ENCODE peak calls at places on chromosome 7, in five cellular contexts. E, V, L, H and A are unnamed samples.

GRCh38 chr7:1418505-1419309 is 40.6 kb downstream of the MICALL2 start:
- DNase-seq in E (no peak), V (no peak), L (no peak), H (no peak), A (no peak)

GRCh38 chr7:99102809-99103690 is 40.9 kb downstream of the SMURF1 start:
- DNase-seq in E (no peak), V (no peak), L (no peak), H (no peak), A (no peak)

GRCh38 chr7:116500071-116500853 is 724 bp downstream of the CAV2 start:
- DNase-seq in E (peak; percentile 51), V (no peak), L (peak; percentile 49), H (peak; percentile 63), A (peak; percentile 61)

GRCh38 chr7:18276380-18276779 is 219.2 kb upstream of the HDAC9 start:
- DNase-seq in E (no peak), V (no peak), L (no peak), H (no peak), A (no peak)

GRCh38 chr7:16804674-16805439 is at the start of gene AGR2:
- DNase-seq in E (no peak), V (no peak), L (no peak), H (no peak), A (peak; percentile 69)

GRCh38 chr7:111357691-111358090 is 204.6 kb downstream of the IMMP2L start:
- DNase-seq in E (no peak), V (no peak), L (no peak), H (no peak), A (no peak)

GRCh38 chr7:75028299-75028698 is 45.3 kb downstream of the RCC1L start:
- DNase-seq in E (no peak), V (no peak), L (no peak), H (no peak), A (no peak)

GRCh38 chr7:151665363-151665762 is 145.7 kb upstream of the RHEB start:
- DNase-seq in E (peak; percentile 65), V (peak; percentile 70), L (peak; percentile 67), H (peak; percentile 79), A (no peak)

GRCh38 chr7:33050425-33051318 is 11.9 kb downstream of the NT5C3A start:
- DNase-seq in E (no peak), V (no peak), L (no peak), H (no peak), A (no peak)

GRCh38 chr7:123004931-123005330 is 9.4 kb upstream of the TAS2R16 start:
- DNase-seq in E (no peak), V (no peak), L (no peak), H (no peak), A (no peak)

GRCh38 chr7:75757298-75757676 is 14.7 kb downstream of the CCL26 start:
- DNase-seq in E (no peak), V (no peak), L (no peak), H (no peak), A (no peak)

GRCh38 chr7:785416-785815 is 46.9 kb upstream of the SUN1 start:
- DNase-seq in E (no peak), V (no peak), L (no peak), H (no peak), A (no peak)

GRCh38 chr7:99036531-99037175 is 107.3 kb downstream of the SMURF1 start:
- DNase-seq in E (no peak), V (peak; percentile 83), L (no peak), H (peak; percentile 76), A (no peak)

GRCh38 chr7:5388905-5389433 is 34.7 kb downstream of the TNRC18 start:
- DNase-seq in E (no peak), V (no peak), L (no peak), H (no peak), A (no peak)

GRCh38 chr7:47580811-47581331 is 1.0 kb downstream of the TNS3 start:
- DNase-seq in E (no peak), V (no peak), L (no peak), H (no peak), A (no peak)

GRCh38 chr7:55476071-55476803 is 96.1 kb downstream of the VOPP1 start:
- DNase-seq in E (no peak), V (no peak), L (no peak), H (no peak), A (no peak)

GRCh38 chr7:74544706-74545469 is 91.2 kb downstream of the GTF2IRD1 start:
- DNase-seq in E (no peak), V (no peak), L (no peak), H (no peak), A (peak; percentile 56)

DNA sequence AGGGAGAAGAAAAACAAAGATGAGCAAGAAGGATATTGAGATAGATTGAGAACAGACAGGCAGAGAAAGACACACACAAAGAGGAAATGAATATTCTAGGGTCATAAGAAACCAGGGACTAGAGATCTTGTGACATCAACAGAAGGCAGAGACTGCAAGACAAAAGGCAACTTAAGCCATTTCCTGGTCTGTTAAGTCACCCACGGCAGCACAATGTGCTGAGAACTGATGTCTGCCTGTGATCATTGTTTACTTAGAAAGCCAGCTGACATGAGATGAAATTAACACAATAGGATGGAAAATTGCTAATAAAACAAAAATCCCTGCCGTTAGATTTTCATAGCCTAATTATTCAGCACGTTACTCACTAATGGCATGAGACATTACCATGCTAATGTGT is 191.2 kb upstream of the PODXL start:
- DNase-seq in E (no peak), V (no peak), L (no peak), H (no peak), A (no peak)
- H3K4me3 ChIP-seq in E (no peak overlapping the region), V (no peak overlapping the region), L (no peak overlapping the region), H (no peak overlapping the region), A (no peak overlapping the region)

GRCh38 chr7:92717601-92717981 is 118.8 kb downstream of the CDK6 start:
- DNase-seq in E (no peak), V (no peak), L (no peak), H (no peak), A (no peak)
- H3K4me3 ChIP-seq in E (peak overlapping the region; percentile 32), V (peak overlapping the region; percentile 72), L (peak overlapping the region; percentile 42), H (peak overlapping the region; percentile 39), A (peak overlapping the region; percentile 47)

GRCh38 chr7:78396190-78396589 is 597.6 kb downstream of the PHTF2 start:
- DNase-seq in E (no peak), V (no peak), L (no peak), H (no peak), A (no peak)

GRCh38 chr7:78398576-78398975 is 600.0 kb downstream of the PHTF2 start:
- DNase-seq in E (no peak), V (no peak), L (no peak), H (no peak), A (no peak)

GRCh38 chr7:78400038-78400437 is 601.5 kb downstream of the PHTF2 start:
- DNase-seq in E (no peak), V (no peak), L (no peak), H (no peak), A (no peak)

GRCh38 chr7:78398081-78398480 is 599.5 kb downstream of the PHTF2 start:
- DNase-seq in E (no peak), V (no peak), L (no peak), H (no peak), A (no peak)

DNA sequence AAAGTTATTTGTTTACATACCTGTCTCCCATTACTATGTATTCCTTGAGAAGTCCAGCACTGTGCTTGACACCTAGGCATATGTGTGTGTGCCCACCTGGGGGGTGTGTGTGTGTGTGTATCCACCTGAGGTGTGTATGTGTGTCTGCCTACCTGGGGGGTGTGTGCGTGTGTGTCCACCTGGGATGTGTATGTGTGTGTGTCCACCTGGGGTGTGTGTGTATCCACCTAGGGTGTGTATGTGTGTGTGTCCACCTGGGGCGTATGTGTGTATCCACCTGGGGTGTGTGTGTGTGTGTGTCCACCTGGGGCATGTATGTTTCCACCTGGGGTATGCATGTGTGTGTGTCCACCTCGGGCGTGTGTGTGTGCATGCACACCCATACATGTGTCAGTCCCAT is 603.5 kb downstream of the PHTF2 start:
- DNase-seq in E (no peak), V (no peak), L (no peak), H (no peak), A (no peak)
- H3K4me3 ChIP-seq in E (no peak overlapping the region), V (no peak overlapping the region), L (no peak overlapping the region), H (no peak overlapping the region), A (no peak overlapping the region)

GRCh38 chr7:105157278-105157677 is 143.3 kb downstream of the KMT2E start:
- DNase-seq in E (no peak), V (no peak), L (no peak), H (no peak), A (no peak)
- H3K4me3 ChIP-seq in E (no peak overlapping the region), V (no peak overlapping the region), L (no peak overlapping the region), H (no peak overlapping the region), A (no peak overlapping the region)

DNA sequence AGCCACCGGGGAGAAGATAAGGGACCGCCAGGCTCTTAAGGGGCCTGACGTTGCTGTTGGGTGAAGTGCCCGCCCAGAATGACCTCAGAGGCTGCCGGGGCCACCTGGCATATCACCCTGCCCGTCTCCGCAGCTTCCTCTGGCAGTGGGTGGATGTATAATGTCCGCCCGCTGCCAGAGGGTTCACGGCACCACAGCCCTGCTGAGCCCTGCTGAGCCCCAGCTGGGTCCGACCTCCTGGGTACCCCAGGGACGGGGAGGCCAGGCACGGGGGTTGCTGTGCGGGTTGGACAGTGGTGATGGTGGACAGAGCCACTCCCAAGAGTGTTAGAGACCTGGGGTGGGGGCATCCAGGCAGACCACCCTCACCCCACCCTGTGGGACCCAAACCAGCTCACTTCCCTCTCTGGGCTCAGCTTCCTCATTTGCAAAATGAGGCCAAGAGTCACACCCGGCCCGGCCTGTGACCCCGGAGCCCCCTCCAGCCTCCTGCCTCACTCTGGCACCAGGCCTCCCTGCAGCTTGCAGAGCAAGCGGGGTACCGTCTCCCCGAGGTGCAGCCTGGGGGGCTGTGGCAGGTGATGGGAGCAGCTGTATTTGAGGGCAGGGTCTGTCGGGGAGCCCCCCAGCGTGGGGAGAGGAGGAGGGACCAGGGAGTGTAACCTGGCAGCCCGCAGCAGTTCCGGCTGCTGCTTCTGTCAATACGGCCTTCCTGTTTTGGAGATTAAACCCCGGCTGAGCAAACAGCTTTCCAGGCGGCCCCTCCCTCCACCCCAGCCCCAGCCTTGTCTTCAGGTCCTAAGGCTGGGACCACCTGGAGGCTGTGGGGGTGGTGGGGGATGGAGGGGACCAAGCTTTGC is 8.4 kb upstream of the LFNG start:
- DNase-seq in E (no peak), V (no peak), L (no peak), H (no peak), A (peak; percentile 76)
- H3K4me3 ChIP-seq in E (no peak overlapping the region), V (no peak overlapping the region), L (no peak overlapping the region), H (no peak overlapping the region), A (peak overlapping the region; percentile 33)

GRCh38 chr7:11742496-11742895 is 89.5 kb downstream of the THSD7A start:
- DNase-seq in E (no peak), V (no peak), L (no peak), H (no peak), A (no peak)
- H3K4me3 ChIP-seq in E (no peak overlapping the region), V (no peak overlapping the region), L (no peak overlapping the region), H (no peak overlapping the region), A (no peak overlapping the region)

GRCh38 chr7:92039900-92040299 is 94.4 kb downstream of the CYP51A1 start:
- DNase-seq in E (no peak), V (no peak), L (no peak), H (no peak), A (no peak)

GRCh38 chr7:92034116-92034515 is 93.5 kb downstream of the AKAP9 start:
- DNase-seq in E (no peak), V (no peak), L (no peak), H (no peak), A (no peak)

GRCh38 chr7:92035576-92035975 is 94.9 kb downstream of the AKAP9 start:
- DNase-seq in E (no peak), V (no peak), L (no peak), H (no peak), A (no peak)
- H3K4me3 ChIP-seq in E (no peak overlapping the region), V (no peak overlapping the region), L (no peak overlapping the region), H (no peak overlapping the region), A (no peak overlapping the region)